ENCODE peak calls at places on chromosomes 13 and 19, in five cellular contexts. One of them, this sample, is unnamed.

GRCh38 chr19:55830656-55831055 is 1.1 kb downstream of the NLRP11 start:
- DNase-seq in mammary epithelial cell: no peak
- DNase-seq in left lung: no peak
- DNase-seq in CD8-positive, alpha-beta T cell: no peak
- DNase-seq in heart left ventricle: no peak
- DNase-seq in this sample: no peak

GRCh38 chr19:7371001-7371400 is 22.3 kb downstream of the ARHGEF18 start:
- DNase-seq in mammary epithelial cell: no peak
- DNase-seq in left lung: no peak
- DNase-seq in CD8-positive, alpha-beta T cell: no peak
- DNase-seq in heart left ventricle: no peak
- DNase-seq in this sample: no peak

GRCh38 chr13:37105251-37105714 is at the start of gene CSNK1A1L:
- DNase-seq in mammary epithelial cell: no peak
- DNase-seq in left lung: peak; percentile 67
- DNase-seq in CD8-positive, alpha-beta T cell: no peak
- DNase-seq in heart left ventricle: no peak
- DNase-seq in this sample: no peak

GRCh38 chr13:85469320-85469719 is 329.9 kb downstream of the SLITRK6 start:
- DNase-seq in mammary epithelial cell: no peak
- DNase-seq in left lung: no peak
- DNase-seq in CD8-positive, alpha-beta T cell: no peak
- DNase-seq in heart left ventricle: no peak
- DNase-seq in this sample: no peak

GRCh38 chr13:74046461-74046860 is 87.7 kb downstream of the KLF12 start:
- DNase-seq in mammary epithelial cell: no peak
- DNase-seq in left lung: no peak
- DNase-seq in CD8-positive, alpha-beta T cell: no peak
- DNase-seq in heart left ventricle: no peak
- DNase-seq in this sample: no peak

GRCh38 chr13:29816715-29817114 is 33.7 kb downstream of the UBL3 start:
- DNase-seq in mammary epithelial cell: no peak
- DNase-seq in left lung: no peak
- DNase-seq in CD8-positive, alpha-beta T cell: no peak
- DNase-seq in heart left ventricle: no peak
- DNase-seq in this sample: no peak

GRCh38 chr19:13665125-13665903 is 99.0 kb upstream of the MRI1 start:
- DNase-seq in mammary epithelial cell: no peak
- DNase-seq in left lung: no peak
- DNase-seq in CD8-positive, alpha-beta T cell: no peak
- DNase-seq in heart left ventricle: no peak
- DNase-seq in this sample: no peak

GRCh38 chr13:100298116-100298681 is 209.3 kb downstream of the PCCA start:
- DNase-seq in mammary epithelial cell: no peak
- DNase-seq in left lung: no peak
- DNase-seq in CD8-positive, alpha-beta T cell: no peak
- DNase-seq in heart left ventricle: no peak
- DNase-seq in this sample: no peak

GRCh38 chr13:65336106-65336603 is 1894.0 kb downstream of the PCDH9 start:
- DNase-seq in mammary epithelial cell: no peak
- DNase-seq in left lung: no peak
- DNase-seq in CD8-positive, alpha-beta T cell: no peak
- DNase-seq in heart left ventricle: peak; percentile 25
- DNase-seq in this sample: no peak

GRCh38 chr13:85535306-85535705 is 263.9 kb downstream of the SLITRK6 start:
- DNase-seq in mammary epithelial cell: no peak
- DNase-seq in left lung: no peak
- DNase-seq in CD8-positive, alpha-beta T cell: no peak
- DNase-seq in heart left ventricle: no peak
- DNase-seq in this sample: no peak

GRCh38 chr19:38617764-38618589 is at the start of gene MAP4K1:
- DNase-seq in mammary epithelial cell: no peak
- DNase-seq in left lung: peak; percentile 86
- DNase-seq in CD8-positive, alpha-beta T cell: peak; percentile 72
- DNase-seq in heart left ventricle: peak; percentile 84
- DNase-seq in this sample: peak; percentile 68

GRCh38 chr19:19448238-19448544 is 42.7 kb downstream of the GATAD2A start:
- DNase-seq in mammary epithelial cell: no peak
- DNase-seq in left lung: no peak
- DNase-seq in CD8-positive, alpha-beta T cell: no peak
- DNase-seq in heart left ventricle: no peak
- DNase-seq in this sample: no peak

GRCh38 chr19:27775395-27775794 is 1437.6 kb downstream of the UQCRFS1 start:
- DNase-seq in mammary epithelial cell: no peak
- DNase-seq in left lung: no peak
- DNase-seq in CD8-positive, alpha-beta T cell: no peak
- DNase-seq in heart left ventricle: no peak
- DNase-seq in this sample: no peak

GRCh38 chr19:18843960-18844359 is 12.2 kb downstream of the UPF1 start:
- DNase-seq in mammary epithelial cell: no peak
- DNase-seq in left lung: no peak
- DNase-seq in CD8-positive, alpha-beta T cell: no peak
- DNase-seq in heart left ventricle: no peak
- DNase-seq in this sample: no peak

GRCh38 chr19:56119585-56119978 is 1.5 kb downstream of the ZNF787 start:
- DNase-seq in mammary epithelial cell: peak; percentile 32
- DNase-seq in left lung: peak; percentile 85
- DNase-seq in CD8-positive, alpha-beta T cell: no peak
- DNase-seq in heart left ventricle: no peak
- DNase-seq in this sample: no peak

GRCh38 chr13:43061496-43062280 is 38.3 kb downstream of the DNAJC15 start:
- DNase-seq in mammary epithelial cell: peak; percentile 14
- DNase-seq in left lung: no peak
- DNase-seq in CD8-positive, alpha-beta T cell: no peak
- DNase-seq in heart left ventricle: no peak
- DNase-seq in this sample: no peak

GRCh38 chr19:11902228-11902627 is 14.6 kb downstream of the ZNF69 start:
- DNase-seq in mammary epithelial cell: no peak
- DNase-seq in left lung: no peak
- DNase-seq in CD8-positive, alpha-beta T cell: no peak
- DNase-seq in heart left ventricle: no peak
- DNase-seq in this sample: no peak
- H3K36me3 ChIP-seq in mammary epithelial cell: no peaks in the 10 kb centered on the region
- H3K36me3 ChIP-seq in left lung: no peaks in the 10 kb centered on the region
- H3K36me3 ChIP-seq in CD8-positive, alpha-beta T cell: peaks cover 21% of the 10 kb centered on the region
- H3K36me3 ChIP-seq in heart left ventricle: peaks cover 23% of the 10 kb centered on the region
- H3K36me3 ChIP-seq in this sample: no peaks in the 10 kb centered on the region

GRCh38 chr13:33251131-33251629 is 34.4 kb downstream of the STARD13 start:
- DNase-seq in mammary epithelial cell: peak; percentile 85
- DNase-seq in left lung: no peak
- DNase-seq in CD8-positive, alpha-beta T cell: no peak
- DNase-seq in heart left ventricle: no peak
- DNase-seq in this sample: no peak
- H3K4me3 ChIP-seq in mammary epithelial cell: no peak overlapping the region
- H3K4me3 ChIP-seq in left lung: no peak overlapping the region
- H3K4me3 ChIP-seq in CD8-positive, alpha-beta T cell: no peak overlapping the region
- H3K4me3 ChIP-seq in heart left ventricle: no peak overlapping the region
- H3K4me3 ChIP-seq in this sample: no peak overlapping the region

DNA sequence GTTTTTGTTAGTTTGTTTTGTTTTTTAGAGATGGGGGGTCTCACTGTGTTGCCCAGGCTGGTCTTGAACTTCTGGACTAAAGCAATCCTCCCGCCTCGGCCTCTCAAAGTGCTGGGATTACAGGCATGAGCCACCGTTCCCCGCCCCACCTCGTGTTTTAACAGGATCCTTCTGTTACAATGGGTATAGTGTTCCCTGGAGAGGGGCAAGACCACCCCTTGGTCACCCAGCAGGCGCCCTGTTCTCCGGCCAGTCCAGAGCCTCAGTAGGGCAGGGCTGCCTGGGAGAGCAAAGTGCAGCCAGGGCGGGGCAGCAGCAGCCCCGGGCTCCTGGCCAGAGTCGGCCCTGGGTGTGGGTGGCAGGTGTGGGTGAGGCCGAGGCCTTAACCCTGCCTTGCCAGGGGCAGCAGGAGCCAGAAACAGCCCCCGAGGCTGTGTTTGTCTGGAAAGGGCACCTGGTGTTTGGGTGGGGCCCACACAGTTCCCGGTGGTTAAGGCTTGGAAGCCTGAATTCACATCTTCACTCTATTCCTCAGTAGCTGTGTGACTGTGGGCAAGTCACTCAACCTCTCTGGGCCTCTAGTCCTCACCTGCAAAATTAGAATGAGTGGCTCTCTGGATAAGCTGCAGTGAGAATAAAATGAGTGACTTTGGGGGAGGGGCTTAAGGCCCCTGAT is 7.2 kb downstream of the VASP start:
- DNase-seq in mammary epithelial cell: peak; percentile 51
- DNase-seq in left lung: peak; percentile 90
- DNase-seq in CD8-positive, alpha-beta T cell: no peak
- DNase-seq in heart left ventricle: no peak
- DNase-seq in this sample: no peak
- H3K4me1 ChIP-seq in mammary epithelial cell: peaks cover 22% of the 10 kb centered on the region
- H3K4me1 ChIP-seq in left lung: peaks cover 27% of the 10 kb centered on the region
- H3K4me1 ChIP-seq in CD8-positive, alpha-beta T cell: peaks cover 57% of the 10 kb centered on the region
- H3K4me1 ChIP-seq in heart left ventricle: peaks cover 46% of the 10 kb centered on the region
- H3K4me1 ChIP-seq in this sample: peaks cover 28% of the 10 kb centered on the region

DNA sequence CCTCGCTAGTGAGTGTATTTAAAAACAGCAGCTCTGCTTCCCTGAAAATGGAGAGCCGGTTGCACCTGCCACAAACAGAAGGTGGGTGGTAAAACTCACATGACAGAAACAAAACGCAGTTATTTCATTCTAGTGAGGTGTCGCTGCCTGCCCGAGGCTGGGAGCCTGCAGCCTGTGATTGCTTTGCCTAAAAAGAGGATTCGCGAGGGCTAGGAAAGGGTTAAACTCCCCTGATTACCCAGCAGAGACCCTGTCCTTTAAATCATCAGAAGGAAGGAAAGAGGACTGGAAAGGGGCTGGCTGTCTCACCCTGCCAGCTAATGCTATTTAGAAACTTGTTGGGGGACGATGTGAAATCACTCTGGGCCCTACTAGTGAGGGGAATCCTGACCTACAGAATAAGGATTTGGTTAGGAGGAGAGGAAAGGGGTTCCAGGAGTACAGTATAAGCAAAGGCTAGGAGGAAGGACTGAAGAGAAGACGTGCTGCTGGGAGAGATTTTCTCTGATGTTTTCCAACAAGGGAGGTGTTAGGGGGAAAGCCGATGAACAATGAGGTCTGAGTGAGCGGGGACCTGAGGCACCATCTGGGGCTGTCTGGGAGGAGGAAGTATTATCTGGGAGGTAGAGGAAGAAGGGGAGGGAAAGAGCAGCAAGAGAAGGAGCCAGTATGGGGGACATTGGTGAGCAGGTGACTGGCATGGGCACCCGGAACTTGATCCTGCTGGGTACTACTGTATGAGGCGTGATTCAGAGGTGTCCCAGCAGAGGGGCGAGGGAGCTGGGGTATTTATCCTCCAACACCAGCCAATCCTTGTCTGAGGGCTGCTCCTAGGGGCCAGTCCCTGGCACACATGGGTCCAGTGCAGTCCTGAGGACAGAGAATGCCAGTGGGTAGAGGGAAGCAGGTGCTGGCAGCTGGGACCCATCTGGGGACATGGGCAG is 55.7 kb upstream of the PTPRS start:
- DNase-seq in mammary epithelial cell: no peak
- DNase-seq in left lung: no peak
- DNase-seq in CD8-positive, alpha-beta T cell: no peak
- DNase-seq in heart left ventricle: no peak
- DNase-seq in this sample: no peak
- H3K36me3 ChIP-seq in mammary epithelial cell: no peaks in the 10 kb centered on the region
- H3K36me3 ChIP-seq in left lung: no peaks in the 10 kb centered on the region
- H3K36me3 ChIP-seq in CD8-positive, alpha-beta T cell: no peaks in the 10 kb centered on the region
- H3K36me3 ChIP-seq in heart left ventricle: no peaks in the 10 kb centered on the region
- H3K36me3 ChIP-seq in this sample: no peaks in the 10 kb centered on the region

GRCh38 chr19:1259206-1259872 is 9.8 kb upstream of the CIRBP start:
- DNase-seq in mammary epithelial cell: no peak
- DNase-seq in left lung: peak; percentile 92
- DNase-seq in CD8-positive, alpha-beta T cell: peak; percentile 63
- DNase-seq in heart left ventricle: peak; percentile 91
- DNase-seq in this sample: peak; percentile 79
- H3K4me3 ChIP-seq in mammary epithelial cell: no peak overlapping the region
- H3K4me3 ChIP-seq in left lung: peak overlapping the region; percentile 68
- H3K4me3 ChIP-seq in CD8-positive, alpha-beta T cell: peak overlapping the region; percentile 59
- H3K4me3 ChIP-seq in heart left ventricle: peak overlapping the region; percentile 3
- H3K4me3 ChIP-seq in this sample: peak overlapping the region; percentile 73